ENCODE peak calls at places on chromosomes 1 and 21, in eight cellular contexts. One of them, this sample, is unnamed. For H3K4me1, the result is how much of the 10 kb centered on the place peaks cover.

GRCh38 chr1:172498858-172499257 is 34.1 kb upstream of the SUCO start:
- DNase-seq in OCI-LY7: no peak
- DNase-seq in astrocyte: no peak
- DNase-seq in mesenchymal stem cell: no peak
- DNase-seq in heart right ventricle: no peak
- DNase-seq in GM23338: no peak
- DNase-seq in CD8-positive, alpha-beta T cell: no peak
- DNase-seq in PC-3: peak
- DNase-seq in this sample: no peak

GRCh38 chr1:13617108-13617507 is 33.5 kb downstream of the PDPN start:
- DNase-seq in OCI-LY7: no peak
- DNase-seq in astrocyte: no peak
- DNase-seq in mesenchymal stem cell: peak
- DNase-seq in heart right ventricle: no peak
- DNase-seq in GM23338: no peak
- DNase-seq in CD8-positive, alpha-beta T cell: no peak
- DNase-seq in PC-3: no peak
- DNase-seq in this sample: no peak

GRCh38 chr21:26136686-26137085 is 33.9 kb downstream of the APP start:
- DNase-seq in OCI-LY7: no peak
- DNase-seq in astrocyte: peak
- DNase-seq in mesenchymal stem cell: no peak
- DNase-seq in heart right ventricle: no peak
- DNase-seq in GM23338: no peak
- DNase-seq in CD8-positive, alpha-beta T cell: no peak
- DNase-seq in PC-3: no peak
- DNase-seq in this sample: no peak

GRCh38 chr1:110214454-110215404 is 4.6 kb downstream of the KCNC4 start:
- DNase-seq in OCI-LY7: no peak
- DNase-seq in astrocyte: no peak
- DNase-seq in mesenchymal stem cell: no peak
- DNase-seq in heart right ventricle: no peak
- DNase-seq in GM23338: no peak
- DNase-seq in CD8-positive, alpha-beta T cell: no peak
- DNase-seq in PC-3: peak
- DNase-seq in this sample: peak

GRCh38 chr1:54976747-54977146 is 3.7 kb upstream of the TMEM61 start:
- DNase-seq in OCI-LY7: no peak
- DNase-seq in astrocyte: no peak
- DNase-seq in mesenchymal stem cell: no peak
- DNase-seq in heart right ventricle: no peak
- DNase-seq in GM23338: no peak
- DNase-seq in CD8-positive, alpha-beta T cell: no peak
- DNase-seq in PC-3: no peak
- DNase-seq in this sample: no peak

GRCh38 chr21:37207441-37208009 is 59.6 kb downstream of the VPS26C start:
- DNase-seq in OCI-LY7: no peak
- DNase-seq in astrocyte: peak
- DNase-seq in mesenchymal stem cell: no peak
- DNase-seq in heart right ventricle: no peak
- DNase-seq in GM23338: no peak
- DNase-seq in CD8-positive, alpha-beta T cell: no peak
- DNase-seq in PC-3: peak
- DNase-seq in this sample: peak

GRCh38 chr1:95168638-95169411 is 51.7 kb downstream of the TLCD4 start:
- DNase-seq in OCI-LY7: no peak
- DNase-seq in astrocyte: no peak
- DNase-seq in mesenchymal stem cell: no peak
- DNase-seq in heart right ventricle: no peak
- DNase-seq in GM23338: peak
- DNase-seq in CD8-positive, alpha-beta T cell: no peak
- DNase-seq in PC-3: no peak
- DNase-seq in this sample: no peak

GRCh38 chr21:30463713-30464112 is 16.5 kb downstream of the KRTAP19-1 start:
- DNase-seq in OCI-LY7: peak
- DNase-seq in astrocyte: no peak
- DNase-seq in mesenchymal stem cell: no peak
- DNase-seq in heart right ventricle: no peak
- DNase-seq in GM23338: peak
- DNase-seq in CD8-positive, alpha-beta T cell: no peak
- DNase-seq in PC-3: peak
- DNase-seq in this sample: peak

GRCh38 chr1:176539018-176539417 is 76.0 kb downstream of the PAPPA2 start:
- DNase-seq in OCI-LY7: no peak
- DNase-seq in astrocyte: no peak
- DNase-seq in mesenchymal stem cell: no peak
- DNase-seq in heart right ventricle: no peak
- DNase-seq in GM23338: no peak
- DNase-seq in CD8-positive, alpha-beta T cell: no peak
- DNase-seq in PC-3: no peak
- DNase-seq in this sample: no peak

GRCh38 chr1:185528084-185528656 is 206.0 kb upstream of the HMCN1 start:
- DNase-seq in OCI-LY7: no peak
- DNase-seq in astrocyte: no peak
- DNase-seq in mesenchymal stem cell: no peak
- DNase-seq in heart right ventricle: no peak
- DNase-seq in GM23338: no peak
- DNase-seq in CD8-positive, alpha-beta T cell: no peak
- DNase-seq in PC-3: peak
- DNase-seq in this sample: no peak

GRCh38 chr1:214470132-214470531 is 81.3 kb downstream of the PTPN14 start:
- DNase-seq in OCI-LY7: no peak
- DNase-seq in astrocyte: no peak
- DNase-seq in mesenchymal stem cell: no peak
- DNase-seq in heart right ventricle: no peak
- DNase-seq in GM23338: no peak
- DNase-seq in CD8-positive, alpha-beta T cell: no peak
- DNase-seq in PC-3: no peak
- DNase-seq in this sample: no peak
- H3K4me1 ChIP-seq in OCI-LY7: under half
- H3K4me1 ChIP-seq in astrocyte: under half
- H3K4me1 ChIP-seq in mesenchymal stem cell: under half
- H3K4me1 ChIP-seq in heart right ventricle: under half
- H3K4me1 ChIP-seq in GM23338: half or more
- H3K4me1 ChIP-seq in CD8-positive, alpha-beta T cell: under half
- H3K4me1 ChIP-seq in PC-3: under half
- H3K4me1 ChIP-seq in this sample: under half

GRCh38 chr1:207333620-207334019 is 12.1 kb downstream of the CD55 start:
- DNase-seq in OCI-LY7: no peak
- DNase-seq in astrocyte: no peak
- DNase-seq in mesenchymal stem cell: no peak
- DNase-seq in heart right ventricle: no peak
- DNase-seq in GM23338: no peak
- DNase-seq in CD8-positive, alpha-beta T cell: no peak
- DNase-seq in PC-3: no peak
- DNase-seq in this sample: no peak

GRCh38 chr1:207336559-207337467 is 15.3 kb downstream of the CD55 start:
- DNase-seq in OCI-LY7: peak
- DNase-seq in astrocyte: peak
- DNase-seq in mesenchymal stem cell: peak
- DNase-seq in heart right ventricle: no peak
- DNase-seq in GM23338: no peak
- DNase-seq in CD8-positive, alpha-beta T cell: no peak
- DNase-seq in PC-3: peak
- DNase-seq in this sample: no peak

GRCh38 chr1:207335695-207336363 is 14.4 kb downstream of the CD55 start:
- DNase-seq in OCI-LY7: peak
- DNase-seq in astrocyte: no peak
- DNase-seq in mesenchymal stem cell: peak
- DNase-seq in heart right ventricle: no peak
- DNase-seq in GM23338: peak
- DNase-seq in CD8-positive, alpha-beta T cell: no peak
- DNase-seq in PC-3: no peak
- DNase-seq in this sample: no peak
- H3K4me1 ChIP-seq in OCI-LY7: under half
- H3K4me1 ChIP-seq in astrocyte: under half
- H3K4me1 ChIP-seq in mesenchymal stem cell: under half
- H3K4me1 ChIP-seq in heart right ventricle: under half
- H3K4me1 ChIP-seq in GM23338: under half
- H3K4me1 ChIP-seq in CD8-positive, alpha-beta T cell: half or more
- H3K4me1 ChIP-seq in PC-3: under half
- H3K4me1 ChIP-seq in this sample: under half

GRCh38 chr1:44803062-44803311 is 2.8 kb downstream of the PLK3 start:
- DNase-seq in OCI-LY7: no peak
- DNase-seq in astrocyte: no peak
- DNase-seq in mesenchymal stem cell: no peak
- DNase-seq in heart right ventricle: no peak
- DNase-seq in GM23338: no peak
- DNase-seq in CD8-positive, alpha-beta T cell: no peak
- DNase-seq in PC-3: no peak
- DNase-seq in this sample: no peak
- H3K4me1 ChIP-seq in OCI-LY7: under half
- H3K4me1 ChIP-seq in astrocyte: under half
- H3K4me1 ChIP-seq in mesenchymal stem cell: half or more
- H3K4me1 ChIP-seq in heart right ventricle: under half
- H3K4me1 ChIP-seq in GM23338: under half
- H3K4me1 ChIP-seq in CD8-positive, alpha-beta T cell: under half
- H3K4me1 ChIP-seq in PC-3: under half
- H3K4me1 ChIP-seq in this sample: under half

GRCh38 chr1:240683576-240683975 is 71.6 kb upstream of the GREM2 start:
- DNase-seq in OCI-LY7: no peak
- DNase-seq in astrocyte: no peak
- DNase-seq in mesenchymal stem cell: no peak
- DNase-seq in heart right ventricle: no peak
- DNase-seq in GM23338: no peak
- DNase-seq in CD8-positive, alpha-beta T cell: no peak
- DNase-seq in PC-3: no peak
- DNase-seq in this sample: no peak

GRCh38 chr1:240691521-240692338 is 79.8 kb upstream of the GREM2 start:
- DNase-seq in OCI-LY7: no peak
- DNase-seq in astrocyte: peak
- DNase-seq in mesenchymal stem cell: peak
- DNase-seq in heart right ventricle: no peak
- DNase-seq in GM23338: peak
- DNase-seq in CD8-positive, alpha-beta T cell: no peak
- DNase-seq in PC-3: peak
- DNase-seq in this sample: peak

GRCh38 chr1:240692339-240692705 is 80.4 kb upstream of the GREM2 start:
- DNase-seq in OCI-LY7: no peak
- DNase-seq in astrocyte: no peak
- DNase-seq in mesenchymal stem cell: no peak
- DNase-seq in heart right ventricle: no peak
- DNase-seq in GM23338: no peak
- DNase-seq in CD8-positive, alpha-beta T cell: no peak
- DNase-seq in PC-3: no peak
- DNase-seq in this sample: no peak

GRCh38 chr1:240682843-240683242 is 70.9 kb upstream of the GREM2 start:
- DNase-seq in OCI-LY7: no peak
- DNase-seq in astrocyte: no peak
- DNase-seq in mesenchymal stem cell: no peak
- DNase-seq in heart right ventricle: no peak
- DNase-seq in GM23338: no peak
- DNase-seq in CD8-positive, alpha-beta T cell: no peak
- DNase-seq in PC-3: no peak
- DNase-seq in this sample: no peak

GRCh38 chr1:240687820-240688219 is 75.9 kb upstream of the GREM2 start:
- DNase-seq in OCI-LY7: peak
- DNase-seq in astrocyte: no peak
- DNase-seq in mesenchymal stem cell: no peak
- DNase-seq in heart right ventricle: no peak
- DNase-seq in GM23338: no peak
- DNase-seq in CD8-positive, alpha-beta T cell: no peak
- DNase-seq in PC-3: peak
- DNase-seq in this sample: no peak
- H3K4me1 ChIP-seq in OCI-LY7: under half
- H3K4me1 ChIP-seq in astrocyte: under half
- H3K4me1 ChIP-seq in mesenchymal stem cell: under half
- H3K4me1 ChIP-seq in heart right ventricle: under half
- H3K4me1 ChIP-seq in GM23338: under half
- H3K4me1 ChIP-seq in CD8-positive, alpha-beta T cell: under half
- H3K4me1 ChIP-seq in PC-3: under half
- H3K4me1 ChIP-seq in this sample: under half

GRCh38 chr1:208174736-208175507 is 69.3 kb downstream of the PLXNA2 start:
- DNase-seq in OCI-LY7: no peak
- DNase-seq in astrocyte: peak
- DNase-seq in mesenchymal stem cell: peak
- DNase-seq in heart right ventricle: no peak
- DNase-seq in GM23338: no peak
- DNase-seq in CD8-positive, alpha-beta T cell: no peak
- DNase-seq in PC-3: no peak
- DNase-seq in this sample: no peak

GRCh38 chr1:208173749-208174148 is 70.4 kb downstream of the PLXNA2 start:
- DNase-seq in OCI-LY7: no peak
- DNase-seq in astrocyte: peak
- DNase-seq in mesenchymal stem cell: no peak
- DNase-seq in heart right ventricle: no peak
- DNase-seq in GM23338: no peak
- DNase-seq in CD8-positive, alpha-beta T cell: no peak
- DNase-seq in PC-3: no peak
- DNase-seq in this sample: no peak

GRCh38 chr1:208176654-208177053 is 67.5 kb downstream of the PLXNA2 start:
- DNase-seq in OCI-LY7: no peak
- DNase-seq in astrocyte: no peak
- DNase-seq in mesenchymal stem cell: no peak
- DNase-seq in heart right ventricle: no peak
- DNase-seq in GM23338: no peak
- DNase-seq in CD8-positive, alpha-beta T cell: no peak
- DNase-seq in PC-3: no peak
- DNase-seq in this sample: no peak

GRCh38 chr1:208174200-208174599 is 70.0 kb downstream of the PLXNA2 start:
- DNase-seq in OCI-LY7: no peak
- DNase-seq in astrocyte: no peak
- DNase-seq in mesenchymal stem cell: no peak
- DNase-seq in heart right ventricle: no peak
- DNase-seq in GM23338: no peak
- DNase-seq in CD8-positive, alpha-beta T cell: no peak
- DNase-seq in PC-3: no peak
- DNase-seq in this sample: no peak

DNA sequence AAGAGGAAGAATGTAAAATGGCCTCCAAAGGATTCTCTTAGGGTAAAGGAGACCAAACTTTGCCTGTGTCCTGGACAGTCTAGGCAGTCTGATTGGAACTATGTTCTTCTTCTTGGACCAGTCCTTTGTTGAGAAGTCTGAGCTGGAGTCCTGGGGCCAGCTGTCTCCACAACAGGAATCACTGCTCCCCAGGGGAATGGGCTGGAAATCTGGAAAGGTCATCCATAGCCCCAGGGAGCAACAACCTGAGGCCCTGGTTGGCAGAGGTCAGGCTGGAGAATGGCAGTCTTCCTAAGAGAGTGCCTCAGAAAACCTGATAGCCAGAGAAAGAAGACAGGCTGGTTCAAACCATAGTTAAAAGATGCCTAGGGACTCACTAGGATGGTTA is 68.7 kb downstream of the PLXNA2 start:
- DNase-seq in OCI-LY7: no peak
- DNase-seq in astrocyte: no peak
- DNase-seq in mesenchymal stem cell: no peak
- DNase-seq in heart right ventricle: no peak
- DNase-seq in GM23338: no peak
- DNase-seq in CD8-positive, alpha-beta T cell: no peak
- DNase-seq in PC-3: no peak
- DNase-seq in this sample: no peak
- H3K4me1 ChIP-seq in OCI-LY7: under half
- H3K4me1 ChIP-seq in astrocyte: under half
- H3K4me1 ChIP-seq in mesenchymal stem cell: under half
- H3K4me1 ChIP-seq in heart right ventricle: half or more
- H3K4me1 ChIP-seq in GM23338: under half
- H3K4me1 ChIP-seq in CD8-positive, alpha-beta T cell: under half
- H3K4me1 ChIP-seq in PC-3: under half
- H3K4me1 ChIP-seq in this sample: under half

This sample was measured in adipocyte.